ENCODE peak calls at places on chromosomes 6 and 20, in six cellular contexts. L is cardiac muscle cell; M is PC-3; U is pancreas; W is upper lobe of left lung; E is CD8-positive, alpha-beta memory T cell. V is an unnamed sample. For H3K27me3 and H3K4me1, the result is how much of the 10 kb centered on the place peaks cover.

GRCh38 chr20:61980647-61981583 is 84.8 kb downstream of the TAF4 start:
- DNase-seq in L (peak), M (peak), U (peak), W (peak), E (no peak), V (no peak)

GRCh38 chr6:30981942-30982772 is 1.4 kb upstream of the MUC21 start:
- DNase-seq in L (peak), M (peak), U (peak), W (no peak), E (no peak), V (no peak)

GRCh38 chr20:48875233-48875913 is 46.1 kb upstream of the ARFGEF2 start:
- DNase-seq in L (no peak), M (no peak), U (no peak), W (no peak), E (no peak), V (no peak)

GRCh38 chr20:51551186-51551585 is 8.7 kb upstream of the NFATC2 start:
- DNase-seq in L (no peak), M (peak), U (no peak), W (no peak), E (no peak), V (no peak)

GRCh38 chr6:139296927-139297326 is 5.1 kb upstream of the TXLNB start:
- DNase-seq in L (peak), M (peak), U (no peak), W (no peak), E (no peak), V (no peak)

GRCh38 chr6:21046276-21046675 is 512.0 kb downstream of the CDKAL1 start:
- DNase-seq in L (no peak), M (no peak), U (no peak), W (peak), E (no peak), V (no peak)

GRCh38 chr20:50144362-50144761 is 9.2 kb downstream of the PEDS1 start:
- DNase-seq in L (peak), M (peak), U (no peak), W (no peak), E (no peak), V (no peak)

GRCh38 chr6:166104107-166104506 is 63.5 kb downstream of the TBXT start:
- DNase-seq in L (peak), M (no peak), U (no peak), W (no peak), E (no peak), V (no peak)

GRCh38 chr6:56226946-56227879 is 20.2 kb downstream of the COL21A1 start:
- DNase-seq in L (peak), M (peak), U (no peak), W (no peak), E (no peak), V (no peak)

GRCh38 chr20:50085481-50086365 is 27.2 kb downstream of the UBE2V1 start:
- DNase-seq in L (peak), M (peak), U (no peak), W (no peak), E (peak), V (no peak)

GRCh38 chr6:63307581-63308246 is 12.1 kb downstream of the LGSN start:
- DNase-seq in L (peak), M (peak), U (no peak), W (no peak), E (no peak), V (no peak)

GRCh38 chr20:18007534-18008292 is 38.9 kb downstream of the MGME1 start:
- DNase-seq in L (peak), M (no peak), U (peak), W (peak), E (no peak), V (no peak)

GRCh38 chr6:53530346-53530745 is 14.6 kb downstream of the GCLC start:
- DNase-seq in L (peak), M (no peak), U (peak), W (no peak), E (no peak), V (no peak)

GRCh38 chr20:13510837-13511488 is 127.8 kb downstream of the TASP1 start:
- DNase-seq in L (no peak), M (no peak), U (no peak), W (no peak), E (no peak), V (no peak)

GRCh38 chr20:19943021-19943659 is 74.0 kb upstream of the NAA20 start:
- DNase-seq in L (no peak), M (no peak), U (no peak), W (no peak), E (no peak), V (no peak)

GRCh38 chr6:33418690-33419291 is 884 bp upstream of the CUTA start:
- DNase-seq in L (peak), M (no peak), U (no peak), W (no peak), E (peak), V (peak)

GRCh38 chr20:63291811-63292210 is 1.2 kb upstream of the COL20A1 start:
- DNase-seq in L (no peak), M (no peak), U (no peak), W (peak), E (no peak), V (no peak)

GRCh38 chr20:61464634-61465033 is 212.6 kb downstream of the CDH4 start:
- DNase-seq in L (no peak), M (no peak), U (no peak), W (no peak), E (no peak), V (no peak)

GRCh38 chr20:37880726-37881591 is 22.0 kb upstream of the VSTM2L start:
- DNase-seq in L (peak), M (peak), U (peak), W (peak), E (no peak), V (no peak)

GRCh38 chr6:140366991-140367390 is 992.5 kb upstream of the CITED2 start:
- DNase-seq in L (no peak), M (peak), U (no peak), W (no peak), E (no peak), V (no peak)

GRCh38 chr20:3874194-3874824 is 14.9 kb upstream of the PANK2 start:
- DNase-seq in L (peak), M (no peak), U (no peak), W (no peak), E (no peak), V (no peak)
- H3K27ac ChIP-seq in L (no peak), M (no peak), U (no peak), W (no peak), E (no peak), V (no peak)

GRCh38 chr20:21526776-21527175 is 12.9 kb upstream of the NKX2-2 start:
- DNase-seq in L (no peak), M (peak), U (no peak), W (no peak), E (no peak), V (no peak)
- H3K27me3 ChIP-seq in L (half or more), M (under half), U (under half), W (under half), E (under half), V (under half)

GRCh38 chr6:108117427-108118358 is 43.2 kb upstream of the OSTM1 start:
- DNase-seq in L (peak), M (no peak), U (peak), W (peak), E (no peak), V (no peak)
- H3K4me1 ChIP-seq in L (under half), M (under half), U (under half), W (half or more), E (under half), V (under half)

GRCh38 chr6:107116923-107117417 is 1.7 kb upstream of the BEND3 start:
- DNase-seq in L (no peak), M (no peak), U (no peak), W (no peak), E (no peak), V (no peak)
- H3K27ac ChIP-seq in L (no peak), M (no peak), U (no peak), W (no peak), E (no peak), V (no peak)